ENCODE peak calls at places on chromosome 2, in six cellular contexts. One of them, this sample, is unnamed.
A peak's percentile ranks its signal among the peaks of the same experiment; 100 is the strongest.

GRCh38 chr2:88831792-88832248 is 140.3 kb downstream of the RPIA start:
- DNase-seq in K562: peak; percentile 71
- DNase-seq in gastrocnemius medialis: no peak
- DNase-seq in uterus: no peak
- DNase-seq in A549: peak; percentile 66
- DNase-seq in thyroid gland: peak; percentile 82
- DNase-seq in this sample: no peak

GRCh38 chr2:33242845-33243244 is 233.6 kb upstream of the RASGRP3 start:
- DNase-seq in A549: peak; percentile 42
- DNase-seq in gastrocnemius medialis: no peak
- DNase-seq in K562: no peak
- DNase-seq in thyroid gland: no peak
- DNase-seq in uterus: no peak
- DNase-seq in this sample: no peak

GRCh38 chr2:83584674-83585073 is 874.4 kb downstream of the SUCLG1 start:
- DNase-seq in A549: no peak
- DNase-seq in K562: no peak
- DNase-seq in thyroid gland: no peak
- DNase-seq in gastrocnemius medialis: no peak
- DNase-seq in uterus: no peak
- DNase-seq in this sample: no peak

GRCh38 chr2:146982393-146982846 is 862.4 kb upstream of the ACVR2A start:
- DNase-seq in K562: no peak
- DNase-seq in thyroid gland: peak; percentile 15
- DNase-seq in gastrocnemius medialis: peak; percentile 60
- DNase-seq in uterus: peak; percentile 81
- DNase-seq in A549: no peak
- DNase-seq in this sample: peak; percentile 71

GRCh38 chr2:133789743-133790142 is 221.5 kb upstream of the NCKAP5 start:
- DNase-seq in A549: no peak
- DNase-seq in thyroid gland: no peak
- DNase-seq in gastrocnemius medialis: no peak
- DNase-seq in K562: no peak
- DNase-seq in uterus: no peak
- DNase-seq in this sample: no peak

GRCh38 chr2:64652231-64653173 is 1.2 kb downstream of the SERTAD2 start:
- DNase-seq in gastrocnemius medialis: peak; percentile 65
- DNase-seq in thyroid gland: peak; percentile 90
- DNase-seq in uterus: peak; percentile 59
- DNase-seq in K562: no peak
- DNase-seq in A549: peak; percentile 54
- DNase-seq in this sample: peak; percentile 86

GRCh38 chr2:220279840-220280239 is 652.4 kb downstream of the SLC4A3 start:
- DNase-seq in A549: no peak
- DNase-seq in K562: no peak
- DNase-seq in uterus: no peak
- DNase-seq in gastrocnemius medialis: no peak
- DNase-seq in thyroid gland: no peak
- DNase-seq in this sample: no peak

GRCh38 chr2:150234787-150235512 is 252.5 kb downstream of the RND3 start:
- DNase-seq in A549: no peak
- DNase-seq in gastrocnemius medialis: no peak
- DNase-seq in thyroid gland: no peak
- DNase-seq in uterus: no peak
- DNase-seq in K562: no peak
- DNase-seq in this sample: peak; percentile 26

GRCh38 chr2:152553518-152553917 is 163.7 kb downstream of the PRPF40A start:
- DNase-seq in K562: no peak
- DNase-seq in gastrocnemius medialis: no peak
- DNase-seq in uterus: no peak
- DNase-seq in thyroid gland: no peak
- DNase-seq in A549: no peak
- DNase-seq in this sample: no peak

GRCh38 chr2:65436825-65437221 is 4.4 kb upstream of the SPRED2 start:
- DNase-seq in thyroid gland: no peak
- DNase-seq in gastrocnemius medialis: no peak
- DNase-seq in K562: peak; percentile 43
- DNase-seq in uterus: peak; percentile 15
- DNase-seq in A549: no peak
- DNase-seq in this sample: no peak

GRCh38 chr2:240250985-240251847 is 110.8 kb upstream of the OTOS start:
- DNase-seq in A549: peak; percentile 84
- DNase-seq in K562: peak; percentile 86
- DNase-seq in thyroid gland: peak; percentile 88
- DNase-seq in gastrocnemius medialis: peak; percentile 97
- DNase-seq in uterus: peak; percentile 90
- DNase-seq in this sample: peak; percentile 94
- TF ChIP-seq POLR2A in A549: peak; percentile 26
- TF ChIP-seq POLR2A in K562: peak; percentile 63
- TF ChIP-seq POLR2A in thyroid gland: no peak
- TF ChIP-seq POLR2A in gastrocnemius medialis: peak; percentile 85
- TF ChIP-seq POLR2A in uterus: peak; percentile 39
- TF ChIP-seq POLR2A in this sample: no peak

DNA sequence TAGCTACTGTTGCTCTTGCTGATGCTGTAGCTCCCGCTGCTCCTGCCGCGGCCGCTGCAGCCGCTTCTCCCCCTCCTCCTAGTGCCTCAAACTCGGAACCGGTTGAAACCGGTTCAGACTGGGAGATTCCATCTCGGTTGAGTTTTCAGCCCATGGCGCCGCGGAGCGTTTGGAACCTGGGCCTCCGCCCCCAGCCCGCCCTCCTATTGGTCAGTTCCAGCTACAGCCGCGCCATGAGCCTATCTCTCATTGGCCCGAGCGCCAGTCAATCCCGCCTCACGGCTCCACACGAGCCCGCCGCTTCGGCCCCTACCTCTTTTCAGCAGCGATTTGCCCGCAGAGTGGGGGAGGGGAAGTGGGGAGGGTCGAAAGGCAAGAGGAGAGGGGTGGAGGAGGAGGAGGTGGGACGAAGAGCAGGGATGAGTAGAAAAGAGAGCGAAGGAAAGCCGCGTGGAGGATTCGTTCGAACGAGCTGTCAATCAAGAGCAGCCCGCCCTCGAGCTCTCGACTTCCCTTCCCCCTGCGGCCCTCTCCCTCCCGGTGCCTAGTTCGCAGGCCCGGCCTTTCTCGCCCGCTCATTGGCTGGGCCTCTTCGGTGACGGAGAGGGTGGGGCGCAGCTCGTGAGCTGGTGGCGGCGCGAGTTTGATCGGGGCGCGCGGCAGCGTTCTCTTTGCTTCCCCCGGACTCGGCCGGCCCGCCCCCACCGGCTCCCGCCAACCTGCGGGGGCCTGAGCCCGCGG is at the start of gene XPO1:
- DNase-seq in K562: peak; percentile 96
- DNase-seq in A549: peak; percentile 100
- DNase-seq in uterus: peak; percentile 99
- DNase-seq in gastrocnemius medialis: peak; percentile 99
- DNase-seq in thyroid gland: peak; percentile 100
- DNase-seq in this sample: peak; percentile 99
- TF ChIP-seq CTCF in K562: no peak
- TF ChIP-seq CTCF in A549: no peak
- TF ChIP-seq CTCF in uterus: no peak
- TF ChIP-seq CTCF in gastrocnemius medialis: no peak
- TF ChIP-seq CTCF in thyroid gland: no peak
- TF ChIP-seq CTCF in this sample: no peak

GRCh38 chr2:96136123-96136720 is 2.1 kb downstream of the ASTL start:
- DNase-seq in A549: no peak
- DNase-seq in K562: no peak
- DNase-seq in gastrocnemius medialis: no peak
- DNase-seq in thyroid gland: no peak
- DNase-seq in uterus: no peak
- DNase-seq in this sample: no peak

GRCh38 chr2:96138146-96139145 is at the start of gene ASTL:
- DNase-seq in thyroid gland: peak; percentile 54
- DNase-seq in K562: peak; percentile 52
- DNase-seq in A549: peak; percentile 39
- DNase-seq in uterus: no peak
- DNase-seq in gastrocnemius medialis: no peak
- DNase-seq in this sample: no peak

GRCh38 chr2:96140941-96141623 is 2.8 kb upstream of the ASTL start:
- DNase-seq in uterus: no peak
- DNase-seq in A549: no peak
- DNase-seq in thyroid gland: no peak
- DNase-seq in K562: no peak
- DNase-seq in gastrocnemius medialis: no peak
- DNase-seq in this sample: no peak

GRCh38 chr2:96137611-96138129 is 632 bp downstream of the ASTL start:
- DNase-seq in thyroid gland: no peak
- DNase-seq in K562: no peak
- DNase-seq in uterus: no peak
- DNase-seq in A549: no peak
- DNase-seq in gastrocnemius medialis: no peak
- DNase-seq in this sample: no peak

GRCh38 chr2:96139181-96139758 is 968 bp upstream of the ASTL start:
- DNase-seq in uterus: no peak
- DNase-seq in gastrocnemius medialis: no peak
- DNase-seq in A549: no peak
- DNase-seq in K562: no peak
- DNase-seq in thyroid gland: no peak
- DNase-seq in this sample: no peak
- TF ChIP-seq POLR2A in uterus: no peak
- TF ChIP-seq POLR2A in gastrocnemius medialis: no peak
- TF ChIP-seq POLR2A in A549: no peak
- TF ChIP-seq POLR2A in K562: no peak
- TF ChIP-seq POLR2A in thyroid gland: no peak
- TF ChIP-seq POLR2A in this sample: no peak

DNA sequence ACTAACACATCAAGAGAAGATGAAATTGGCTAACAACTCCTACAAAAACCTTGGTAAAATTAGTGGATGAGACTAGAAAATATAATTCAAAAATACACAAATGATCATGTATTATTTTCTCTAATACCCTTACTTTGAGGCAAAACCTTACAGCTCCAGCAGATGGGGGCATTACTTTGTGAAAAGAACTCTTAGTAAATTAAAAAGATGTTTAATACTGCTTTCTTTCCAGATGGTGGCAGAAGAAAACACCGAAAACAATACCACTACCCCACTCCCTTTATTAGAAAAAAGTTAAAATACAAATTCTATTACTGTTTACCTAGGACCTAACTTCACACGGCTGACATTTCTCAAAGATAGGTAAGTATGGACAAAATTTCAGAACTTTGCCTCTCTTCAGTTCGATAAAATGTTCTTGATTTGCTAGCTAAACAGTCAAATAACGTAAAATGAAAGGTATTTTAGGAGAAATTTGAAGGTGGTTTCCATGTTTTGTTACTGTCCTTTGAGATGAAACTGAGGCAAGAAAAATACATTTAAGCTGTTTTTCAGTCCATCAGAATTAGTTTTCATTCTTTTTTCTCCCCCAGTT is 30.6 kb downstream of the ORC4 start:
- DNase-seq in gastrocnemius medialis: no peak
- DNase-seq in thyroid gland: peak; percentile 13
- DNase-seq in A549: peak; percentile 56
- DNase-seq in K562: peak; percentile 11
- DNase-seq in uterus: no peak
- DNase-seq in this sample: no peak
- TF ChIP-seq CTCF in gastrocnemius medialis: peak; percentile 32
- TF ChIP-seq CTCF in thyroid gland: peak; percentile 44
- TF ChIP-seq CTCF in A549: peak; percentile 93
- TF ChIP-seq CTCF in K562: peak; percentile 37
- TF ChIP-seq CTCF in uterus: peak; percentile 54
- TF ChIP-seq CTCF in this sample: no peak

DNA sequence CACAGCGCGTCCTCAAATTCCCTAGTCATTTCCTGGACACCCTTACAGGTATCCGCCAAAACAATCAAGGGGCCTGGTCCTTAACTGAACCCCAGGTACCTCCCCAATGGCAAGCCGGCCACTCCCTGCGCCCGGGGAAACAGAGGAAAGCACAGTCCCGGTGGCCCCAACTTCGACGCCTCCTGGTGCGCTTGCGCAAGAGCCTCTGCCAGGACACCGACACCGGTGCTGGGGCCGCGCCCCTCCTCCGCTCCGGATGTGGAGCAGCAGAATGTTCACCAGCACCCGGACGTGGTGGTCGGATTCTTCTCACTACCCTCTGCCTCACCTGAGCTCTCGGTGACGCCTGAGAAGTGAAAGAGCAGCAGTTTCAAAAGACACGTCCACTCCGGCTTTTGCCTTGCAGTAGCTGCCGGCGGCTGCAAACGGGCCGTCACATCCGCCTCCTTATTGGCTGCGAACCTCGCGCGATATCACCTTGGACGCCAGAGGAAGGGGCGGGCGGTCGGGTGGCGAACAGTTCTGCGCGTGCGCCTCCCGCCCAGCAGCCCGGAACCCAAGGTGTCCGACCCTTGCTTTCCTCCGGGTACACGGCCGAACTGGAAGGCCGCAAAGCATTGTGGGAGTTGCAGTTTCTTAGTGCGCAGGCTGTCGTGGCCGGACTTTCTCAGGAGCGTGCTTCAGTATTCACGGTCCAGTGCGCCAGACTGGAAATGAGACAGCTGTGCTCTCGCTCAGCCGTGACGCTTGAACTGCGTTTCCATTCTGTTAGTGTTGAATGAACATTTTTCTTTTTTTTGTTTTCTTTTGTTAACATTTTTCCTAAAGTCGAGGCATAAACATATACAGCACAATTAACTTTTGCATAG is at the start of gene TXNDC9:
- DNase-seq in K562: peak; percentile 93
- DNase-seq in A549: peak; percentile 100
- DNase-seq in gastrocnemius medialis: peak; percentile 99
- DNase-seq in uterus: peak; percentile 99
- DNase-seq in thyroid gland: peak; percentile 99
- DNase-seq in this sample: peak; percentile 99
- TF ChIP-seq POLR2A in K562: peak; percentile 98
- TF ChIP-seq POLR2A in A549: peak; percentile 76
- TF ChIP-seq POLR2A in gastrocnemius medialis: peak; percentile 81
- TF ChIP-seq POLR2A in uterus: peak; percentile 11
- TF ChIP-seq POLR2A in thyroid gland: peak; percentile 73
- TF ChIP-seq POLR2A in this sample: no peak